ENCODE peak calls at places on chromosome 16, in five cellular contexts. One of them, this sample, is unnamed.
A peak's percentile ranks its signal among the peaks of the same experiment; 100 is the strongest.

GRCh38 chr16:50298591-50299507 is 32.5 kb downstream of the ADCY7 start:
- DNase-seq in cardiac fibroblast: no peak
- DNase-seq in gastrocnemius medialis: peak; percentile 10
- DNase-seq in tibial artery: peak; percentile 19
- DNase-seq in OCI-LY7: no peak
- DNase-seq in this sample: no peak

GRCh38 chr16:11236855-11237254 is 19.1 kb downstream of the SOCS1 start:
- DNase-seq in gastrocnemius medialis: no peak
- DNase-seq in OCI-LY7: no peak
- DNase-seq in tibial artery: no peak
- DNase-seq in cardiac fibroblast: no peak
- DNase-seq in this sample: peak; percentile 82

GRCh38 chr16:56860226-56861020 is 4.6 kb upstream of the SLC12A3 start:
- DNase-seq in cardiac fibroblast: no peak
- DNase-seq in tibial artery: no peak
- DNase-seq in gastrocnemius medialis: no peak
- DNase-seq in OCI-LY7: peak; percentile 85
- DNase-seq in this sample: peak; percentile 81

GRCh38 chr16:49452108-49452507 is 78.5 kb downstream of the C16orf78 start:
- DNase-seq in cardiac fibroblast: no peak
- DNase-seq in tibial artery: no peak
- DNase-seq in gastrocnemius medialis: no peak
- DNase-seq in OCI-LY7: no peak
- DNase-seq in this sample: no peak

GRCh38 chr16:24689128-24689527 is 40.3 kb upstream of the TNRC6A start:
- DNase-seq in gastrocnemius medialis: no peak
- DNase-seq in cardiac fibroblast: peak; percentile 72
- DNase-seq in tibial artery: no peak
- DNase-seq in OCI-LY7: peak; percentile 20
- DNase-seq in this sample: peak; percentile 26

GRCh38 chr16:24609740-24610420 is 70.5 kb downstream of the RBBP6 start:
- DNase-seq in OCI-LY7: no peak
- DNase-seq in cardiac fibroblast: peak; percentile 62
- DNase-seq in gastrocnemius medialis: no peak
- DNase-seq in tibial artery: peak; percentile 47
- DNase-seq in this sample: no peak

GRCh38 chr16:47460755-47461597 is at the start of the genes ITFG1 and PHKB:
- DNase-seq in OCI-LY7: peak; percentile 96
- DNase-seq in cardiac fibroblast: peak; percentile 93
- DNase-seq in gastrocnemius medialis: peak; percentile 93
- DNase-seq in tibial artery: peak; percentile 90
- DNase-seq in this sample: peak; percentile 98

GRCh38 chr16:81409016-81409556 is 35.5 kb upstream of the CMIP start:
- DNase-seq in OCI-LY7: no peak
- DNase-seq in cardiac fibroblast: no peak
- DNase-seq in gastrocnemius medialis: no peak
- DNase-seq in tibial artery: no peak
- DNase-seq in this sample: no peak

GRCh38 chr16:89374393-89374948 is 115.9 kb downstream of the ANKRD11 start:
- DNase-seq in tibial artery: no peak
- DNase-seq in cardiac fibroblast: peak; percentile 42
- DNase-seq in gastrocnemius medialis: peak; percentile 50
- DNase-seq in OCI-LY7: no peak
- DNase-seq in this sample: no peak

GRCh38 chr16:15427648-15428239 is 6.6 kb upstream of the BMERB1 start:
- DNase-seq in OCI-LY7: peak; percentile 63
- DNase-seq in tibial artery: peak; percentile 79
- DNase-seq in cardiac fibroblast: peak; percentile 86
- DNase-seq in gastrocnemius medialis: peak; percentile 33
- DNase-seq in this sample: peak; percentile 58

GRCh38 chr16:17431904-17432625 is 38.7 kb downstream of the XYLT1 start:
- DNase-seq in gastrocnemius medialis: no peak
- DNase-seq in cardiac fibroblast: no peak
- DNase-seq in OCI-LY7: no peak
- DNase-seq in tibial artery: no peak
- DNase-seq in this sample: no peak

GRCh38 chr16:47460301-47460754 is 535 bp downstream of the ITFG1 start:
- DNase-seq in gastrocnemius medialis: no peak
- DNase-seq in OCI-LY7: no peak
- DNase-seq in tibial artery: peak; percentile 20
- DNase-seq in cardiac fibroblast: no peak
- DNase-seq in this sample: no peak

GRCh38 chr16:9072806-9073341 is 18.6 kb upstream of the HAPSTR1 start:
- DNase-seq in tibial artery: no peak
- DNase-seq in gastrocnemius medialis: no peak
- DNase-seq in cardiac fibroblast: peak; percentile 90
- DNase-seq in OCI-LY7: peak; percentile 71
- DNase-seq in this sample: no peak

DNA sequence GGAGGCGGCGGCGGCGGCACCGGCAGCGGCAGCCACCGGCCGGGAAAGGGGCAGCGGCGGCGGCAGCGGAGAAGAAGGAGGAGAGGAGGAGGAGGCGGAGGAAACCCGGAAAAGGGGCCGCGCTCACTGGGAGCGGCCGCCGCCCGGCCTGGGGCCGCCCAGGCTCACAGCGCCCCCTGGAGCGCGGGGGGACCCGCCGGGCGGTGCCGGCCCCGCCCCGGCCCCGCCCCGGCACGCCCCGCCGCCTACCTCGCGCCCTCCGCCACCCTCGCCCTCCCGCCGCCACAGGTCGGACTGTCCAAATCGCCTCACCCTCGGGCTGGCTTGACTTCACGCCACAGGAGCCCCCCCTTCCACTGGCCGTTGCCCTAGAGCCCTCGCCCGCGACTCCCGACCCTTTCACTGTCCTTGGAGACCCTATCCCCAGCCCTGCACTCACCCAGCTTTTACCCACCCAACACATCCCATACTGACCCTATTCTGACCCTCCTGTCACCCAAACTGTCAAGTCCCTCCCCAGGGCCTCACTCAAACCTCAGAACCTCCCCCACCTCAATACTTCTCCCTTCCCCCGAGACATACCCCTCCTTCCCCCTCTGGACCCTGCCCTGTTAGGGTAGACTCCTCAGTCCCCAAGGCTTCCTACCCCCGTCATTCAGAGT is at the start of gene CSNK2A2:
- DNase-seq in tibial artery: peak; percentile 41
- DNase-seq in gastrocnemius medialis: peak; percentile 52
- DNase-seq in cardiac fibroblast: peak; percentile 62
- DNase-seq in OCI-LY7: peak; percentile 88
- DNase-seq in this sample: peak; percentile 85
- TF ChIP-seq CTCF in tibial artery: peak; percentile 50
- TF ChIP-seq CTCF in gastrocnemius medialis: peak; percentile 56
- TF ChIP-seq CTCF in cardiac fibroblast: no peak
- TF ChIP-seq CTCF in OCI-LY7: no peak
- TF ChIP-seq CTCF in this sample: peak; percentile 36

GRCh38 chr16:22813946-22814325 is at the start of gene HS3ST2:
- DNase-seq in gastrocnemius medialis: no peak
- DNase-seq in OCI-LY7: no peak
- DNase-seq in cardiac fibroblast: peak; percentile 2
- DNase-seq in tibial artery: peak; percentile 36
- DNase-seq in this sample: no peak
- TF ChIP-seq CTCF in gastrocnemius medialis: peak; percentile 32
- TF ChIP-seq CTCF in OCI-LY7: no peak
- TF ChIP-seq CTCF in cardiac fibroblast: no peak
- TF ChIP-seq CTCF in tibial artery: no peak
- TF ChIP-seq CTCF in this sample: no peak

DNA sequence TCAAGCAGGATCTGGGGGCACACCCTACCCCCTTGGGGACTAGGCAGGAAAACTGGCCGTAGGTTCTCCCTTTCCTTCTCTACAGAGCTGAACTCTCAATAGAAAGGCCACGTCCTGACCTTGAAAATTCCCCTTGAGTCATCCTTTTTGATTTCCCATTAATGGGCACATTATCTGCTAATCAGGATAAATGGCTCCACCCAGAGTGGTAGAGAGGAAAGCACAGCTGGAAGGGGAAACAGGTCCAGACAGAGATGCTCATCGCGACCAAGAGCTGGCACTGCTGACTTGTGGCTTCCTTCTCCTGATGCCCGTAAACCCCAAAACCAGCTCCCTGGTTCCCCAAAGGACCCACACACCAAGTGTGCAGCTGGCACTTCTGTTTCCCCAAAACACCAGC is 206.5 kb upstream of the CDH5 start:
- DNase-seq in OCI-LY7: no peak
- DNase-seq in tibial artery: no peak
- DNase-seq in cardiac fibroblast: peak; percentile 7
- DNase-seq in gastrocnemius medialis: no peak
- DNase-seq in this sample: no peak
- TF ChIP-seq CTCF in OCI-LY7: no peak
- TF ChIP-seq CTCF in tibial artery: no peak
- TF ChIP-seq CTCF in cardiac fibroblast: no peak
- TF ChIP-seq CTCF in gastrocnemius medialis: no peak
- TF ChIP-seq CTCF in this sample: no peak

DNA sequence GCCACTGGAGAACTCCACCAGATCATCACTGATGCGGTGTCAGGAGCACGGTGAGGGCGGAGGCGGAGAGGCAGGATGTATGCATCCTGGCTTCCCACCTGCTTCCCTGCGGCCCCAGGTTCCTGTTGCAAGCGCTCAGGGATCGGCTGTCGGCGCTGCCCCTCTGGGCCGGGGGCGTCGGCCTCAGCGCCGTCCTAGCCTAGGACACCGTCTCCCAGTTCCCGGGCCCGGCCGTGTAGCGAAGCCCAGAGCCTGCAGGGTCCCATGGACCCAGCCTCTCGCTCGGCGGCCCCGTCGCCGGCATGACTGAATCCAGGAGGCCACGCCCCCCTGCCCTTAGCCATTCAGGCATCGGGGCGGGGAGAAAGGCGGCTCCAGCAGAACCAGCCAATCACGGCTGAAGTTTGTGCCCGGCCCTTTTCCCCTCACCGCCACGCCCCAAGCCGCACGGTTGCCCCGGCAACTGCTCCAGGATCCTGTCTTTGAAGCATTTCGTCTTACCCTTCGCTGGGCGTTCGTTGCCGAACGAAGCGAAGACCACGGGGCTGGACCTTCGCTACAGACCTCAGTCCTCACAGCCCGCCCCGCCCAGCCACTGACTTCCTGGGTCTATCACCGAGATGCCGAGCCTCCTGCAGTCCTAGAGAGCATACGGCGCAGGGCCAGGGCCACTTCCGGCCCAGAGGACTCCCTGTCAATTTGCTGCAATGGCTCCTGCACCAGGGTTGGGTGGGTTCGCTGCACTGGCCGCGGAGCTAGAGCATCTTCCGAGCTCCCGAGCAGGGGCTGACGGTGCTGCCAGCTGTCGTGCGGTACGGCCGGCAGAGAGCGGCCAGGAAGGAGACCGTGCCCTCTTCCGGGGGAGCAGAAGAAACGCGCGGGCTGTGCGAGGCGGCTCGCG is 10.6 kb upstream of the ZNF213 start:
- DNase-seq in OCI-LY7: peak; percentile 97
- DNase-seq in tibial artery: peak; percentile 97
- DNase-seq in gastrocnemius medialis: peak; percentile 91
- DNase-seq in cardiac fibroblast: peak; percentile 94
- DNase-seq in this sample: peak; percentile 96
- TF ChIP-seq CTCF in OCI-LY7: peak; percentile 37
- TF ChIP-seq CTCF in tibial artery: no peak
- TF ChIP-seq CTCF in gastrocnemius medialis: no peak
- TF ChIP-seq CTCF in cardiac fibroblast: peak; percentile 34
- TF ChIP-seq CTCF in this sample: peak; percentile 4

DNA sequence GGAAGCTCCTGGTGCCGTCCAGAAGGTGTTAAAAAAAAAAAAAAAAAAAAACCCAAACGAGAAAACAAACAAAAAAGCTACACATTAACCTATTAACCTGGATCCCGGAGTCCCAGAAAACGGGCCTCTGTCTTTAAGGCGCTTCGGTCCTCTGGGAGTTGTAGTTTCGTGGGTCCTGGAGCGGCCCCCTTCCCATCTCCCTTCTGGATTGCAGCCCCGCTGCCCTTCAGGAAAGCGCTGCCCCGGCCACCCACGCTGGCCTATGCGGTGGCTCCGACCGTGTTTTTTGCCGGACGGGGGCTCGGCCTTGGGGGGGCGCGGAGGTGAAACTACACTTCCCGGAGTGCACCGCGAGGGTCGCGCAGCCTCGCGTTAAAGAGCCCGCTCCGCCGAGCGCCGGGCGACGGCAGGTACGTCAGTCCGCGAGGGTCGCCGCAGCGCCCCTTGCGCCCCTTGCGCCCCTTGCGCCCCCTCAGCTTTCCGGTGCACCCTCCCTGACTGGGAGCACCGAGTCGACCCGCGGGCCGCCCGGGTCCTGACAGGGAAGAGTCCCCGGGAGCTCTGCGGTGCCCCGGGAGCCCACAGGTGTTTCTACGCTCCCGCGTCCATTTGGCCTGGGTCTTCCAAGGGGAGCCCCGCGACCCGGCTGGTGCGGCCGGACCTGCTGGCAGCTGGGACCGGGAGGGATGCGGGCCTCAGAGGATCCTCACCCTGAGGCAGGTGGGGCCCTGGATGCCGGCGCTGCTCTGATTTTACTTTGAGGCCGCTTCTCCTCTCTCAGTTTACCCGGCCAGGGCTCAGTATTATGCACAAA is at the start of gene FCSK:
- DNase-seq in OCI-LY7: peak; percentile 90
- DNase-seq in gastrocnemius medialis: peak; percentile 61
- DNase-seq in cardiac fibroblast: peak; percentile 78
- DNase-seq in tibial artery: no peak
- DNase-seq in this sample: peak; percentile 77
- TF ChIP-seq CTCF in OCI-LY7: peak; percentile 67
- TF ChIP-seq CTCF in gastrocnemius medialis: peak; percentile 11
- TF ChIP-seq CTCF in cardiac fibroblast: no peak
- TF ChIP-seq CTCF in tibial artery: peak; percentile 17
- TF ChIP-seq CTCF in this sample: no peak

DNA sequence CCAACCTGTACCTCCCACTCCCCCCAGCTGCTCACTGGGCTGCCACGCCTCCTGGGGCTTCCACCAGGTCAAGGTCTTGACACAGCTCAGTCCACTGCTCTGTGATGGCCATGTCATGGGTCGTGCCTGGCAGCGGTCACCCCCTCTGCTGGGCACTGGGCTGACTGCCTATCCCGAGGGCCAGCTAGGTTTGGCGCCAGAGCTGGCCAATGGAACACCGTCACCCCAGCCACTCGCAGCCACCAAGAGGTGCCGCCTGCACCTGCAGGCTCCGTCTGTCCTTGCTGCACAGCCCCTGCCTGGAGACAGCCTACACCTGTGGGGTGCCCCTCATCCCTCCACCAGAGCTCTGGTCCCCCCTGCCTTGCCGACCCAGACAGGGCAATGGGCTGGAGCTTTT is 4.5 kb upstream of the RAB40C start:
- DNase-seq in gastrocnemius medialis: peak; percentile 65
- DNase-seq in OCI-LY7: peak; percentile 45
- DNase-seq in cardiac fibroblast: no peak
- DNase-seq in tibial artery: no peak
- DNase-seq in this sample: no peak
- TF ChIP-seq CTCF in gastrocnemius medialis: no peak
- TF ChIP-seq CTCF in OCI-LY7: no peak
- TF ChIP-seq CTCF in cardiac fibroblast: no peak
- TF ChIP-seq CTCF in tibial artery: no peak
- TF ChIP-seq CTCF in this sample: no peak